ENCODE peak calls at places on chromosome 15, in eight cellular contexts. V is NCI-H146; E is A172; U is germinal center; O is NCI-H2081 treated with DMSO at 0.1 percent for 48 hours; B is NCI-H1105; C is stimulated activated CD8-positive, alpha-beta memory T cell treated with anti-CD3 and anti-CD28 coated beads, Interleukin-12 subunit alpha, Interleukin-12 subunit beta, amount 100 ng/mL, for 4 hours; A is Right ventricle myocardium superior. D is an unnamed sample.

GRCh38 chr15:91279481-91279880 is 179.4 kb downstream of the SV2B start:
- DNase-seq in V (no peak), E (no peak), U (no peak), O (no peak), B (no peak), C (no peak), A (no peak), D (no peak)

GRCh38 chr15:62209821-62210220 is 44.7 kb upstream of the C2CD4B start:
- DNase-seq in V (no peak), E (no peak), U (no peak), O (no peak), B (no peak), C (no peak), A (no peak), D (no peak)

GRCh38 chr15:62390793-62391543 is 225.9 kb upstream of the C2CD4B start:
- DNase-seq in V (peak; percentile 18), E (peak; percentile 8), U (peak; percentile 29), O (no peak), B (peak; percentile 14), C (peak; percentile 0), A (peak; percentile 61), D (no peak)

GRCh38 chr15:98904466-98905048 is 103.0 kb downstream of the PGPEP1L start:
- DNase-seq in V (peak; percentile 9), E (peak; percentile 32), U (peak; percentile 16), O (peak; percentile 24), B (no peak), C (no peak), A (no peak), D (no peak)

GRCh38 chr15:100338971-100339444 is 2.8 kb downstream of the ADAMTS17 start:
- DNase-seq in V (peak; percentile 77), E (peak; percentile 39), U (peak; percentile 31), O (peak; percentile 15), B (peak; percentile 8), C (no peak), A (peak; percentile 60), D (no peak)

GRCh38 chr15:61335998-61336648 is 107.0 kb upstream of the RORA start:
- DNase-seq in V (no peak), E (no peak), U (no peak), O (no peak), B (no peak), C (no peak), A (no peak), D (no peak)

GRCh38 chr15:92899910-92900711 is at the start of gene CHD2:
- DNase-seq in V (peak; percentile 94), E (peak; percentile 90), U (peak; percentile 69), O (peak; percentile 80), B (peak; percentile 63), C (peak; percentile 35), A (peak; percentile 61), D (peak; percentile 88)

GRCh38 chr15:92808611-92809063 is 91.5 kb upstream of the CHD2 start:
- DNase-seq in V (peak; percentile 67), E (peak; percentile 52), U (peak; percentile 60), O (no peak), B (no peak), C (no peak), A (no peak), D (no peak)

GRCh38 chr15:31377030-31377429 is 50.4 kb downstream of the KLF13 start:
- DNase-seq in V (no peak), E (no peak), U (no peak), O (no peak), B (no peak), C (no peak), A (no peak), D (no peak)

GRCh38 chr15:22949074-22949547 is 31.1 kb downstream of the CYFIP1 start:
- DNase-seq in V (no peak), E (peak; percentile 73), U (no peak), O (no peak), B (no peak), C (no peak), A (peak; percentile 89), D (peak; percentile 30)

GRCh38 chr15:77107068-77107467 is 36.2 kb upstream of the TSPAN3 start:
- DNase-seq in V (no peak), E (no peak), U (no peak), O (no peak), B (no peak), C (no peak), A (peak; percentile 70), D (no peak)

GRCh38 chr15:40754574-40754882 is 526 bp downstream of the RMDN3 start:
- DNase-seq in V (peak; percentile 27), E (no peak), U (peak; percentile 24), O (no peak), B (no peak), C (no peak), A (no peak), D (no peak)

GRCh38 chr15:83977992-83978391 is 257.6 kb upstream of the GOLGA6L4 start:
- DNase-seq in V (no peak), E (no peak), U (no peak), O (no peak), B (no peak), C (no peak), A (no peak), D (no peak)

GRCh38 chr15:36363335-36363734 is 216.1 kb upstream of the CDIN1 start:
- DNase-seq in V (no peak), E (peak; percentile 93), U (no peak), O (no peak), B (no peak), C (no peak), A (no peak), D (no peak)

GRCh38 chr15:42137461-42138261 is 18.8 kb downstream of the PLA2G4F start:
- DNase-seq in V (peak; percentile 47), E (peak; percentile 52), U (peak; percentile 54), O (no peak), B (peak; percentile 54), C (no peak), A (no peak), D (no peak)

GRCh38 chr15:38688761-38689160 is 124.1 kb upstream of the RASGRP1 start:
- DNase-seq in V (no peak), E (peak; percentile 47), U (no peak), O (no peak), B (no peak), C (peak; percentile 20), A (no peak), D (no peak)

GRCh38 chr15:63803106-63803886 is 30.5 kb downstream of the HERC1 start:
- DNase-seq in V (no peak), E (no peak), U (no peak), O (no peak), B (peak; percentile 18), C (no peak), A (no peak), D (no peak)

GRCh38 chr15:74174216-74174965 is 881 bp downstream of the ISLR start:
- DNase-seq in V (no peak), E (no peak), U (no peak), O (no peak), B (no peak), C (no peak), A (no peak), D (no peak)

GRCh38 chr15:65072027-65072426 is 4.2 kb upstream of the RASL12 start:
- DNase-seq in V (no peak), E (no peak), U (no peak), O (no peak), B (no peak), C (no peak), A (no peak), D (no peak)

GRCh38 chr15:65329991-65330735 is 25.7 kb downstream of the RNU5B-1 start:
- DNase-seq in V (no peak), E (no peak), U (no peak), O (no peak), B (no peak), C (no peak), A (no peak), D (no peak)

GRCh38 chr15:95284933-95285401 is 1045.5 kb upstream of the NR2F2 start:
- DNase-seq in V (no peak), E (no peak), U (no peak), O (no peak), B (no peak), C (no peak), A (no peak), D (no peak)

GRCh38 chr15:71137138-71137518 is 21.9 kb downstream of the THSD4 start:
- DNase-seq in V (no peak), E (no peak), U (no peak), O (no peak), B (no peak), C (no peak), A (no peak), D (no peak)

GRCh38 chr15:67531379-67532059 is 10.6 kb downstream of the C15orf61 start:
- DNase-seq in V (no peak), E (peak; percentile 25), U (no peak), O (no peak), B (no peak), C (no peak), A (no peak), D (no peak)

GRCh38 chr15:99443768-99444446 is 121.9 kb upstream of the MEF2A start:
- DNase-seq in V (no peak), E (no peak), U (no peak), O (no peak), B (no peak), C (no peak), A (peak; percentile 40), D (no peak)